ENCODE peak calls at places on chromosome 19, in seven cellular contexts. I is fibroblast of mammary gland; G is A673; W is HEK293T; N is stimulated activated CD8-positive, alpha-beta memory T cell treated with anti-CD3 and anti-CD28 coated beads, Interleukin-4, amount 100 ng/mL, for 1 hour; T is pancreas; M is fibroblast of the aortic adventitia. B is an unnamed sample.

GRCh38 chr19:5349041-5349440 is 8.4 kb upstream of the PTPRS start:
- DNase-seq in I (no peak), G (peak; percentile 63), W (no peak), N (no peak), T (no peak), M (no peak), B (no peak)

GRCh38 chr19:52566588-52566987 is 3.5 kb upstream of the ZNF701 start:
- DNase-seq in I (peak; percentile 89), G (no peak), W (no peak), N (no peak), T (no peak), M (peak; percentile 2), B (no peak)

GRCh38 chr19:18415177-18415867 is 3.9 kb upstream of the SSBP4 start:
- DNase-seq in I (peak; percentile 90), G (peak; percentile 99), W (no peak), N (no peak), T (peak; percentile 64), M (peak; percentile 87), B (no peak)

GRCh38 chr19:35655600-35655999 is 7.5 kb downstream of the COX6B1 start:
- DNase-seq in I (no peak), G (no peak), W (no peak), N (no peak), T (no peak), M (no peak), B (no peak)

GRCh38 chr19:2625434-2625833 is 77.1 kb downstream of the GNG7 start:
- DNase-seq in I (no peak), G (no peak), W (no peak), N (no peak), T (no peak), M (no peak), B (no peak)

GRCh38 chr19:19385900-19386339 is 19.6 kb upstream of the GATAD2A start:
- DNase-seq in I (no peak), G (no peak), W (no peak), N (no peak), T (peak; percentile 86), M (no peak), B (no peak)

GRCh38 chr19:9847087-9847671 is 12.1 kb downstream of the PIN1 start:
- DNase-seq in I (peak; percentile 98), G (peak; percentile 81), W (peak; percentile 64), N (no peak), T (peak; percentile 72), M (peak; percentile 94), B (no peak)

GRCh38 chr19:29685326-29685725 is 20.1 kb downstream of the PLEKHF1 start:
- DNase-seq in I (peak; percentile 52), G (no peak), W (no peak), N (no peak), T (no peak), M (peak; percentile 62), B (no peak)

GRCh38 chr19:35828694-35829301 is 16.2 kb upstream of the PRODH2 start:
- DNase-seq in I (peak; percentile 63), G (peak; percentile 75), W (peak; percentile 66), N (peak; percentile 15), T (no peak), M (peak; percentile 78), B (no peak)

GRCh38 chr19:7908742-7909461 is 5.2 kb downstream of the MAP2K7 start:
- DNase-seq in I (no peak), G (no peak), W (no peak), N (no peak), T (peak; percentile 83), M (no peak), B (no peak)

GRCh38 chr19:29117926-29118325 is 95.0 kb downstream of the UQCRFS1 start:
- DNase-seq in I (peak; percentile 27), G (no peak), W (no peak), N (no peak), T (no peak), M (no peak), B (no peak)

GRCh38 chr19:41872775-41873647 is 4.1 kb upstream of the CD79A start:
- DNase-seq in I (peak; percentile 58), G (peak; percentile 81), W (peak; percentile 69), N (no peak), T (peak; percentile 94), M (peak; percentile 55), B (peak; percentile 50)

GRCh38 chr19:4241824-4242430 is 5.0 kb upstream of the YJU2 start:
- DNase-seq in I (no peak), G (no peak), W (no peak), N (no peak), T (no peak), M (no peak), B (no peak)

GRCh38 chr19:4916292-4917082 is 7.2 kb downstream of the UHRF1 start:
- DNase-seq in I (no peak), G (no peak), W (no peak), N (no peak), T (no peak), M (no peak), B (no peak)

GRCh38 chr19:51002101-51002532 is 713 bp upstream of the KLK8 start:
- DNase-seq in I (no peak), G (no peak), W (no peak), N (no peak), T (no peak), M (no peak), B (no peak)